ENCODE peak calls at places on chromosome 21, in eight cellular contexts. S is neural progenitor cell, Z is ovary, P is BE2C, F is GM10248, Y is tibial artery, W is IMR-90, Q is upper lobe of left lung. X is an unnamed sample.

GRCh38 chr21:16842716-16843115 is 670.1 kb upstream of the CXADR start:
- DNase-seq in Y (no peak), Z (no peak), P (no peak), F (no peak), Q (no peak), S (no peak), W (peak), X (no peak)

GRCh38 chr21:46078322-46078981 is 19.5 kb upstream of the COL6A2 start:
- DNase-seq in P (no peak), S (no peak), W (no peak), F (no peak), Q (peak), Z (peak), Y (no peak), X (no peak)

GRCh38 chr21:32403201-32403701 is 9.3 kb upstream of the EVA1C start:
- DNase-seq in S (peak), Y (peak), P (peak), F (peak), W (peak), Z (peak), Q (peak), X (no peak)

GRCh38 chr21:42027804-42028753 is 17.9 kb upstream of the ZBTB21 start:
- DNase-seq in Q (no peak), Y (no peak), S (no peak), W (no peak), F (no peak), Z (no peak), P (no peak), X (no peak)

GRCh38 chr21:46113497-46114176 is 15.7 kb downstream of the COL6A2 start:
- DNase-seq in S (no peak), P (peak), Z (peak), Q (no peak), Y (no peak), F (no peak), W (no peak), X (peak)

GRCh38 chr21:31335957-31336738 is 7.9 kb downstream of the TIAM1 start:
- DNase-seq in Q (no peak), P (no peak), Y (no peak), S (no peak), F (no peak), Z (no peak), W (peak), X (no peak)

GRCh38 chr21:33023574-33024277 is 2.0 kb upstream of the OLIG2 start:
- DNase-seq in Z (no peak), W (no peak), Q (no peak), P (no peak), S (peak), F (no peak), Y (no peak), X (no peak)

GRCh38 chr21:29656504-29657227 is 283.1 kb downstream of the GRIK1 start:
- DNase-seq in F (no peak), Y (no peak), S (no peak), P (no peak), Q (no peak), Z (no peak), W (peak), X (no peak)

GRCh38 chr21:31343680-31344480 is at the start of gene TIAM1:
- DNase-seq in S (peak), Y (peak), P (no peak), Z (no peak), W (peak), Q (peak), F (no peak), X (peak)

GRCh38 chr21:41706678-41707077 is 60.2 kb downstream of the RIPK4 start:
- DNase-seq in Y (no peak), Z (no peak), Q (peak), F (no peak), S (no peak), P (no peak), W (peak), X (no peak)

GRCh38 chr21:15273244-15273643 is 208.4 kb upstream of the NRIP1 start:
- DNase-seq in W (no peak), Q (no peak), Y (no peak), Z (no peak), F (no peak), S (no peak), P (no peak), X (no peak)

GRCh38 chr21:31731112-31731801 is 661 bp downstream of the SCAF4 start:
- DNase-seq in Y (peak), F (peak), W (no peak), S (peak), Z (peak), P (peak), Q (peak), X (no peak)

GRCh38 chr21:33378081-33378480 is 25.1 kb upstream of the IFNGR2 start:
- DNase-seq in S (no peak), Y (no peak), F (no peak), Q (no peak), W (no peak), P (no peak), Z (no peak), X (no peak)

GRCh38 chr21:29305068-29305467 is 6.3 kb downstream of the BACH1 start:
- DNase-seq in Z (no peak), Q (no peak), F (no peak), P (no peak), S (no peak), W (no peak), Y (no peak), X (no peak)

DNA sequence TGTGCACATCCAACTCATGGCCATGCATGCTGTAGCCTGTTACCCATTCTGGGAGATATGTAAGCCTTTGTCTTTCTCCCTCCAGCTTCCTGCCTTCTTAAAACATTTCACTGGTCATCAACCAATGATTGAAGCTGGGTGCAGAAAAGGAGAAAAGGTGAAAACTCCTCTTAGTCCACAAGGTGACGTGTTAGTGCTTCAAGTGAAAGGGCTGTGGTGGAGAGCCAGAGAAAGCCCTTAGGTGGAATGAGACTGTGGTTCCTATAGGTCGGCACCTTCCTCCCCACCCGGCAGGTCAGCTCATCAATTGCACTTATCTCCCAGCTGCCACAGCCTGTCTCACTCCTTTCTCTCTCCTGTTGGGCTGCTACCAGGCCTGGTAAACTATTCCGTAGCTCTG is 30.4 kb downstream of the ERG start:
- DNase-seq in Q (no peak), Z (no peak), Y (no peak), S (no peak), F (no peak), W (no peak), P (no peak), X (no peak)
- TF ChIP-seq CTCF in Q (no peak), Z (no peak), Y (no peak), S (no peak), F (no peak), W (no peak), P (no peak), X (no peak)

GRCh38 chr21:35674895-35675470 is 385.3 kb downstream of the SETD4 start:
- DNase-seq in Z (no peak), P (no peak), Y (no peak), W (peak), Q (no peak), F (no peak), S (no peak), X (no peak)
- TF ChIP-seq CTCF in Z (no peak), P (no peak), Y (no peak), W (no peak), Q (no peak), F (no peak), S (no peak), X (no peak)

DNA sequence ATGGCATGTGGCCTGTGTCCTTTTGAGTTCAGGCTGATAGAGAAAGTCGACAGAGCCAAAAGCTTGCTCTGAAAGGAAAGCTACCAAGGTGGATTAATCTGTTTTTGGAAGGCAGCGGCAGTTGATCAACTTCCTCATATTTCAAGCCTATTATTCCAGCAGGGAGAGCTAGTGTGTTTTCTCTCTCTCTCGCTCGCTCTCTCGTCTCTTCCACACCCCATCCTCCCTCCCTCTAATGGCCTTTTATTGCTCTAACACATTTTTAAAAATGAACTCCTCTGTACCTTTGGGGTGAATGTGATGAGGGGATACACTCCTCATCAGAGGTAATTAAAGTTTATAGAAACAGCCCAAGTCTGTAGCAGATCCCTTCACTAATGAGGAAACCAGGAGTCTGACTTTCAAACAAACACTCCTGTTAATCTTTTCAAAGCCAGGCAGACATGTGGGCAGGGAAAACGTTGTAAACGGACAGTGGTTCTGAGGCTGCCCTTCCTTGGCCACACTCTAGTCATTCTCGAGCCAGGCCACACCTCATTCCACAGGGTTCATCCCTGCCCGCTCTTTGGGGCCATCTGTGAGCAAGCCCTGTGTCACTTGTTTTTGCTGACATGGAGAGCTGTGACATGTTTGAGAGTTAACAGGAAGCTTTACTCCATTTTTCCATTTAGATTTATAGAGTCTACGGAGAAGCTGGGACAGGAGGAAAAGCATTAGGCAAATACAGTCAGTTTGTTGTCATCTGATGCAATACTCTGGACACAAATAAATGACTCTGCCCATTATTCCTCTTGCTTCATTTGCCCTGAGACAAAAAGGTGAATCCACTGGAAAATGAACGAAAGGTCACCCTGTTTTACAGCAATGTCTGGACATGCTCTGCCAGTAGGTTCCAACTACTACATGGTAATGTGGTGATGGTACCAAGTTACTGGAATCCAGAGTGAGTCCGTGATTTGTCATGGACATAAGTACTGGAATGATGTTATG is 126.7 kb downstream of the CLIC6 start:
- DNase-seq in Q (no peak), S (no peak), F (no peak), W (peak), Y (no peak), P (no peak), Z (no peak), X (no peak)
- TF ChIP-seq CTCF in Q (peak), S (no peak), F (no peak), W (peak), Y (peak), P (no peak), Z (no peak), X (no peak)

GRCh38 chr21:38903578-38904193 is 98.0 kb downstream of the ETS2 start:
- DNase-seq in Q (no peak), W (no peak), S (peak), F (no peak), Y (no peak), P (no peak), Z (no peak), X (peak)

GRCh38 chr21:38905751-38906150 is 100.0 kb downstream of the ETS2 start:
- DNase-seq in Q (no peak), F (no peak), S (no peak), P (no peak), Y (no peak), W (no peak), Z (no peak), X (no peak)

GRCh38 chr21:38902608-38903445 is 97.1 kb downstream of the ETS2 start:
- DNase-seq in F (no peak), Q (no peak), Z (no peak), W (no peak), S (no peak), P (no peak), Y (no peak), X (no peak)

GRCh38 chr21:38908537-38908936 is 102.8 kb downstream of the ETS2 start:
- DNase-seq in P (no peak), W (no peak), S (no peak), Y (no peak), F (no peak), Q (no peak), Z (no peak), X (no peak)

GRCh38 chr21:38905328-38905727 is 99.6 kb downstream of the ETS2 start:
- DNase-seq in Z (no peak), S (no peak), Y (no peak), Q (no peak), P (no peak), F (no peak), W (no peak), X (no peak)
- TF ChIP-seq CTCF in Z (no peak), S (no peak), Y (no peak), Q (no peak), P (no peak), F (no peak), W (no peak), X (no peak)

GRCh38 chr21:36966066-36966845 is at the start of gene HLCS:
- DNase-seq in S (peak), F (peak), Y (peak), P (peak), W (peak), Q (peak), Z (peak), X (no peak)
- TF ChIP-seq CTCF in S (peak), F (peak), Y (no peak), P (no peak), W (peak), Q (no peak), Z (no peak), X (no peak)

GRCh38 chr21:44742418-44743153 is 31.2 kb upstream of the TSPEAR start:
- DNase-seq in Y (no peak), Z (no peak), P (no peak), W (peak), F (no peak), S (no peak), Q (no peak), X (no peak)
- TF ChIP-seq CTCF in Y (no peak), Z (no peak), P (peak), W (peak), F (peak), S (peak), Q (no peak), X (no peak)

GRCh38 chr21:43313221-43313938 is 113.6 kb downstream of the SIK1 start:
- DNase-seq in W (no peak), Y (no peak), Q (no peak), S (no peak), P (no peak), Z (no peak), F (no peak), X (no peak)
- TF ChIP-seq CTCF in W (no peak), Y (no peak), Q (no peak), S (no peak), P (no peak), Z (no peak), F (no peak), X (no peak)